ENCODE peak calls at places on chromosome 3, in ten cellular contexts. Y is kidney tubule cell; W is stimulated activated CD8-positive, alpha-beta memory T cell treated with anti-CD3 and anti-CD28 coated beads, Interleukin-15, amount 100 ng/mL, for 4 hours; J is stimulated activated CD4-positive, alpha-beta T cell treated with anti-CD3 and anti-CD28 coated beads, Interleukin-12 subunit alpha, Interleukin-12 subunit beta, amount 100 ng/mL, for 4 hours; N is bronchial epithelial cell; K is HFFc6; F is NCI-H774; D is lung microvascular endothelial cell; O is glutamatergic neuron; S is occipital lobe. Z is an unnamed sample.

GRCh38 chr3:16204751-16205150 is 30.3 kb downstream of the GALNT15 start:
- DNase-seq in Y (no peak), W (no peak), J (no peak), N (no peak), K (no peak), F (no peak), D (no peak), O (no peak), S (no peak), Z (no peak)

GRCh38 chr3:116425126-116425525 is 20.2 kb downstream of the LSAMP start:
- DNase-seq in Y (no peak), W (no peak), J (no peak), N (no peak), K (no peak), F (peak), D (no peak), O (no peak), S (no peak), Z (peak)

GRCh38 chr3:149245738-149246451 is 24.3 kb upstream of the CP start:
- DNase-seq in Y (peak), W (no peak), J (no peak), N (peak), K (peak), F (peak), D (peak), O (no peak), S (no peak), Z (no peak)

GRCh38 chr3:111338059-111338698 is 203.8 kb upstream of the CD96 start:
- DNase-seq in Y (peak), W (no peak), J (peak), N (peak), K (peak), F (peak), D (peak), O (peak), S (peak), Z (peak)

GRCh38 chr3:123871946-123872345 is 12.2 kb downstream of the MYLK start:
- DNase-seq in Y (peak), W (no peak), J (no peak), N (peak), K (no peak), F (peak), D (peak), O (no peak), S (no peak), Z (peak)

GRCh38 chr3:7682822-7683229 is 818.8 kb upstream of the LMCD1 start:
- DNase-seq in Y (peak), W (no peak), J (no peak), N (peak), K (no peak), F (no peak), D (peak), O (no peak), S (no peak), Z (no peak)

GRCh38 chr3:192068464-192069254 is 607.7 kb downstream of the PYDC2 start:
- DNase-seq in Y (no peak), W (no peak), J (no peak), N (no peak), K (no peak), F (no peak), D (no peak), O (no peak), S (no peak), Z (no peak)

GRCh38 chr3:187064210-187065115 is 74.8 kb downstream of the RPL39L start:
- DNase-seq in Y (peak), W (no peak), J (no peak), N (peak), K (no peak), F (no peak), D (no peak), O (no peak), S (no peak), Z (no peak)

GRCh38 chr3:174863488-174863887 is 4.4 kb downstream of the NAALADL2 start:
- DNase-seq in Y (peak), W (no peak), J (no peak), N (peak), K (peak), F (no peak), D (no peak), O (no peak), S (no peak), Z (no peak)

GRCh38 chr3:192772495-192772894 is 45.2 kb upstream of the FGF12 start:
- DNase-seq in Y (peak), W (no peak), J (no peak), N (peak), K (peak), F (peak), D (peak), O (peak), S (peak), Z (peak)

GRCh38 chr3:52244061-52244628 is 1.4 kb upstream of the PPM1M start:
- DNase-seq in Y (peak), W (no peak), J (no peak), N (peak), K (peak), F (no peak), D (peak), O (no peak), S (no peak), Z (no peak)

GRCh38 chr3:143348486-143349327 is 229.1 kb downstream of the CHST2 start:
- DNase-seq in Y (no peak), W (no peak), J (no peak), N (no peak), K (no peak), F (no peak), D (no peak), O (no peak), S (no peak), Z (no peak)

GRCh38 chr3:55678521-55679216 is 191.6 kb upstream of the WNT5A start:
- DNase-seq in Y (no peak), W (no peak), J (no peak), N (no peak), K (no peak), F (no peak), D (no peak), O (no peak), S (no peak), Z (no peak)

GRCh38 chr3:196694202-196694638 is 17.8 kb downstream of the CEP19 start:
- DNase-seq in Y (no peak), W (no peak), J (peak), N (peak), K (peak), F (no peak), D (peak), O (no peak), S (no peak), Z (no peak)

GRCh38 chr3:55860040-55860439 is 372.9 kb upstream of the WNT5A start:
- DNase-seq in Y (no peak), W (no peak), J (no peak), N (no peak), K (no peak), F (no peak), D (no peak), O (no peak), S (no peak), Z (no peak)

GRCh38 chr3:129665024-129665768 is 58.7 kb upstream of the PLXND1 start:
- DNase-seq in Y (peak), W (no peak), J (no peak), N (peak), K (peak), F (no peak), D (peak), O (no peak), S (no peak), Z (no peak)

GRCh38 chr3:24128195-24129005 is 183.3 kb downstream of the NR1D2 start:
- DNase-seq in Y (no peak), W (no peak), J (no peak), N (peak), K (peak), F (no peak), D (peak), O (no peak), S (no peak), Z (no peak)

GRCh38 chr3:97957617-97958311 is 14.5 kb downstream of the RIOX2 start:
- DNase-seq in Y (peak), W (no peak), J (no peak), N (no peak), K (peak), F (no peak), D (no peak), O (no peak), S (no peak), Z (no peak)

GRCh38 chr3:71536376-71536965 is 47.1 kb downstream of the FOXP1 start:
- DNase-seq in Y (peak), W (no peak), J (no peak), N (peak), K (peak), F (no peak), D (peak), O (no peak), S (no peak), Z (no peak)

GRCh38 chr3:156460206-156460609 is 94.7 kb downstream of the SSR3 start:
- DNase-seq in Y (no peak), W (no peak), J (no peak), N (no peak), K (no peak), F (no peak), D (no peak), O (no peak), S (no peak), Z (no peak)

GRCh38 chr3:175890056-175890455 is 1030.9 kb downstream of the NAALADL2 start:
- DNase-seq in Y (no peak), W (no peak), J (no peak), N (no peak), K (no peak), F (no peak), D (no peak), O (no peak), S (no peak), Z (no peak)

GRCh38 chr3:116849261-116849688 is 139.7 kb downstream of the TUSC7 start:
- DNase-seq in Y (no peak), W (no peak), J (no peak), N (no peak), K (no peak), F (no peak), D (no peak), O (no peak), S (no peak), Z (no peak)

GRCh38 chr3:38579551-38580449 is 69.7 kb downstream of the SCN5A start:
- DNase-seq in Y (peak), W (no peak), J (no peak), N (no peak), K (no peak), F (no peak), D (no peak), O (no peak), S (no peak), Z (no peak)

GRCh38 chr3:30286007-30286669 is 320.3 kb upstream of the TGFBR2 start:
- DNase-seq in Y (peak), W (no peak), J (no peak), N (peak), K (peak), F (peak), D (peak), O (no peak), S (peak), Z (peak)

GRCh38 chr3:44915702-44916438 is 41.5 kb downstream of the TGM4 start:
- DNase-seq in Y (no peak), W (no peak), J (no peak), N (no peak), K (peak), F (no peak), D (peak), O (no peak), S (no peak), Z (no peak)

GRCh38 chr3:10883478-10884234 is 67.6 kb downstream of the SLC6A11 start:
- DNase-seq in Y (peak), W (no peak), J (no peak), N (peak), K (no peak), F (no peak), D (peak), O (peak), S (no peak), Z (no peak)

GRCh38 chr3:107833046-107833445 is 257.8 kb downstream of the CD47 start:
- DNase-seq in Y (no peak), W (no peak), J (no peak), N (no peak), K (no peak), F (no peak), D (no peak), O (no peak), S (no peak), Z (no peak)

GRCh38 chr3:194306109-194306686 is 44.9 kb downstream of the CPN2 start:
- DNase-seq in Y (no peak), W (no peak), J (no peak), N (no peak), K (no peak), F (no peak), D (peak), O (no peak), S (no peak), Z (no peak)

GRCh38 chr3:186642014-186642413 is 1.8 kb downstream of the FETUB start:
- DNase-seq in Y (peak), W (no peak), J (no peak), N (no peak), K (no peak), F (no peak), D (no peak), O (no peak), S (no peak), Z (no peak)

GRCh38 chr3:14518432-14518802 is 21.7 kb downstream of the GRIP2 start:
- DNase-seq in Y (no peak), W (no peak), J (no peak), N (no peak), K (no peak), F (no peak), D (no peak), O (peak), S (no peak), Z (no peak)

GRCh38 chr3:153961498-153961897 is 159.7 kb upstream of the ARHGEF26 start:
- DNase-seq in Y (no peak), W (no peak), J (no peak), N (no peak), K (no peak), F (peak), D (no peak), O (no peak), S (no peak), Z (peak)

GRCh38 chr3:85939026-85939616 is 980.3 kb downstream of the CADM2 start:
- DNase-seq in Y (no peak), W (no peak), J (no peak), N (no peak), K (no peak), F (peak), D (no peak), O (no peak), S (peak), Z (peak)

GRCh38 chr3:196063049-196063448 is 18.8 kb downstream of the TFRC start:
- DNase-seq in Y (no peak), W (no peak), J (no peak), N (no peak), K (peak), F (no peak), D (no peak), O (no peak), S (no peak), Z (no peak)

GRCh38 chr3:12004741-12005513 is 739 bp downstream of the SYN2 start:
- DNase-seq in Y (no peak), W (no peak), J (no peak), N (no peak), K (no peak), F (no peak), D (no peak), O (peak), S (no peak), Z (no peak)

GRCh38 chr3:31010491-31010890 is 116.0 kb upstream of the GADL1 start:
- DNase-seq in Y (no peak), W (no peak), J (no peak), N (peak), K (peak), F (no peak), D (peak), O (no peak), S (no peak), Z (no peak)

GRCh38 chr3:192840143-192840836 is 77.4 kb downstream of the MB21D2 start:
- DNase-seq in Y (no peak), W (no peak), J (no peak), N (no peak), K (no peak), F (no peak), D (no peak), O (no peak), S (no peak), Z (no peak)

GRCh38 chr3:194089357-194090177 is 46.4 kb upstream of the HES1 start:
- DNase-seq in Y (peak), W (peak), J (no peak), N (peak), K (peak), F (no peak), D (peak), O (peak), S (peak), Z (no peak)

GRCh38 chr3:96354742-96355141 is 459.7 kb upstream of the EPHA6 start:
- DNase-seq in Y (no peak), W (no peak), J (no peak), N (peak), K (no peak), F (no peak), D (peak), O (no peak), S (no peak), Z (no peak)

GRCh38 chr3:129824926-129825541 is 68.5 kb downstream of the TMCC1 start:
- DNase-seq in Y (peak), W (no peak), J (peak), N (peak), K (peak), F (peak), D (peak), O (peak), S (no peak), Z (peak)